ENCODE peak calls at places on chromosomes 6 and 20, in four cellular contexts. F is body of pancreas, K is HFF-Myc, R is left ventricle myocardium inferior. S is an unnamed sample.

GRCh38 chr6:14601490-14601889 is 483.9 kb downstream of the CD83 start:
- DNase-seq in F (peak), K (no peak), R (no peak), S (no peak)

GRCh38 chr6:31620586-31621319 is at the start of gene PRRC2A:
- DNase-seq in F (peak), K (no peak), R (peak), S (no peak)

GRCh38 chr20:2867081-2867860 is 6.0 kb upstream of the PTPRA start:
- DNase-seq in F (no peak), K (no peak), R (no peak), S (no peak)

GRCh38 chr6:116370717-116371383 is at the start of gene DSE:
- DNase-seq in F (peak), K (no peak), R (peak), S (no peak)

GRCh38 chr6:26431258-26432162 is 8.8 kb upstream of the BTN3A3 start:
- DNase-seq in F (no peak), K (no peak), R (no peak), S (no peak)

GRCh38 chr20:36645998-36646397 is at the start of gene SLA2:
- DNase-seq in F (peak), K (no peak), R (no peak), S (no peak)

GRCh38 chr6:137768935-137769334 is 98.1 kb upstream of the TNFAIP3 start:
- DNase-seq in F (no peak), K (no peak), R (no peak), S (no peak)

GRCh38 chr6:12262236-12263061 is 27.7 kb upstream of the EDN1 start:
- DNase-seq in F (peak), K (no peak), R (no peak), S (no peak)

GRCh38 chr6:163947276-163947675 is 532.8 kb downstream of the QKI start:
- DNase-seq in F (no peak), K (no peak), R (no peak), S (no peak)

GRCh38 chr20:44133424-44133823 is 53.6 kb downstream of the JPH2 start:
- DNase-seq in F (no peak), K (no peak), R (no peak), S (no peak)

GRCh38 chr20:33992145-33992922 is 1.4 kb upstream of the RALY start:
- DNase-seq in F (no peak), K (no peak), R (no peak), S (no peak)

GRCh38 chr6:18284261-18284660 is 19.9 kb upstream of the DEK start:
- DNase-seq in F (no peak), K (no peak), R (no peak), S (no peak)

GRCh38 chr6:132131777-132132176 is 180.6 kb upstream of the CCN2 start:
- DNase-seq in F (peak), K (peak), R (peak), S (peak)

GRCh38 chr20:53750827-53751393 is 157.3 kb upstream of the ZNF217 start:
- DNase-seq in F (no peak), K (peak), R (no peak), S (peak)

GRCh38 chr6:157885211-157885788 is 62.3 kb downstream of the SNX9 start:
- DNase-seq in F (no peak), K (no peak), R (no peak), S (no peak)

GRCh38 chr20:34111057-34111711 is 859 bp downstream of the EIF2S2 start:
- DNase-seq in F (peak), K (no peak), R (no peak), S (no peak)

GRCh38 chr20:37590938-37591490 is 63.3 kb upstream of the BLCAP start:
- DNase-seq in F (no peak), K (no peak), R (no peak), S (no peak)

GRCh38 chr20:1626528-1627192 is 6.9 kb upstream of the SIRPB1 start:
- DNase-seq in F (no peak), K (no peak), R (no peak), S (no peak)

GRCh38 chr6:133549252-133549925 is 308.2 kb downstream of the EYA4 start:
- DNase-seq in F (no peak), K (no peak), R (no peak), S (no peak)

GRCh38 chr20:1875762-1876161 is 19.4 kb upstream of the SIRPA start:
- DNase-seq in F (no peak), K (no peak), R (no peak), S (no peak)

GRCh38 chr20:18154342-18154741 is 16.7 kb downstream of the KAT14 start:
- DNase-seq in F (no peak), K (no peak), R (no peak), S (no peak)

GRCh38 chr6:21200056-21200870 is 393.3 kb upstream of the SOX4 start:
- DNase-seq in F (no peak), K (peak), R (no peak), S (no peak)

GRCh38 chr6:123803862-123804681 is at the start of gene NKAIN2:
- DNase-seq in F (peak), K (no peak), R (peak), S (no peak)

GRCh38 chr6:158445426-158446085 is 114.3 kb upstream of the TMEM181 start:
- DNase-seq in F (no peak), K (no peak), R (no peak), S (no peak)

GRCh38 chr6:146041282-146041681 is 12.4 kb downstream of the GRM1 start:
- DNase-seq in F (no peak), K (peak), R (no peak), S (no peak)

GRCh38 chr20:61223121-61223520 is 28.9 kb upstream of the CDH4 start:
- DNase-seq in F (peak), K (no peak), R (no peak), S (no peak)

GRCh38 chr6:142802124-142802523 is 142.9 kb downstream of the HIVEP2 start:
- DNase-seq in F (no peak), K (peak), R (no peak), S (peak)

GRCh38 chr20:21099653-21100589 is 6.2 kb downstream of the LINC00237 start:
- DNase-seq in F (peak), K (no peak), R (peak), S (no peak)

GRCh38 chr6:25602680-25602982 is 49.4 kb upstream of the SCGN start:
- DNase-seq in F (no peak), K (no peak), R (no peak), S (no peak)

GRCh38 chr6:46421239-46421638 is 70.0 kb downstream of the RCAN2 start:
- DNase-seq in F (no peak), K (no peak), R (no peak), S (no peak)

GRCh38 chr6:88561034-88561973 is 395.2 kb upstream of the CNR1 start:
- DNase-seq in F (no peak), K (peak), R (no peak), S (no peak)

GRCh38 chr6:41449399-41450245 is 96.6 kb upstream of the FOXP4 start:
- DNase-seq in F (peak), K (no peak), R (no peak), S (no peak)

GRCh38 chr6:149834513-149835481 is 29.4 kb downstream of the LRP11 start:
- DNase-seq in F (peak), K (no peak), R (no peak), S (no peak)

GRCh38 chr6:15020114-15020770 is 225.6 kb upstream of the JARID2 start:
- DNase-seq in F (no peak), K (no peak), R (no peak), S (no peak)

GRCh38 chr6:132820629-132821381 is 6.4 kb downstream of the RPS12 start:
- DNase-seq in F (no peak), K (no peak), R (no peak), S (no peak)

GRCh38 chr6:143822584-143823024 is 20.5 kb upstream of the LTV1 start:
- DNase-seq in F (no peak), K (no peak), R (no peak), S (no peak)

GRCh38 chr6:27873101-27874030 is 38.8 kb downstream of the OR2B2 start:
- DNase-seq in F (peak), K (peak), R (peak), S (no peak)

GRCh38 chr6:53043626-53044025 is 21.6 kb upstream of the FBXO9 start:
- DNase-seq in F (no peak), K (no peak), R (no peak), S (no peak)

GRCh38 chr6:122778334-122778733 is 1.2 kb upstream of the FABP7 start:
- DNase-seq in F (no peak), K (no peak), R (no peak), S (no peak)

GRCh38 chr20:58637466-58638198 is 13.5 kb upstream of the STX16 start:
- DNase-seq in F (no peak), K (no peak), R (no peak), S (no peak)
- TF ChIP-seq CTCF in F (no peak), K (no peak), R (no peak), S (no peak)

GRCh38 chr20:24472426-24472825 is 3.0 kb downstream of the SYNDIG1 start:
- DNase-seq in F (no peak), K (no peak), R (no peak), S (no peak)

GRCh38 chr20:24469116-24470030 is at the start of gene SYNDIG1:
- DNase-seq in F (no peak), K (no peak), R (peak), S (no peak)

GRCh38 chr20:24470031-24470781 is 777 bp downstream of the SYNDIG1 start:
- DNase-seq in F (no peak), K (no peak), R (no peak), S (no peak)

GRCh38 chr20:24468401-24469115 is 871 bp upstream of the SYNDIG1 start:
- DNase-seq in F (no peak), K (no peak), R (no peak), S (no peak)

DNA sequence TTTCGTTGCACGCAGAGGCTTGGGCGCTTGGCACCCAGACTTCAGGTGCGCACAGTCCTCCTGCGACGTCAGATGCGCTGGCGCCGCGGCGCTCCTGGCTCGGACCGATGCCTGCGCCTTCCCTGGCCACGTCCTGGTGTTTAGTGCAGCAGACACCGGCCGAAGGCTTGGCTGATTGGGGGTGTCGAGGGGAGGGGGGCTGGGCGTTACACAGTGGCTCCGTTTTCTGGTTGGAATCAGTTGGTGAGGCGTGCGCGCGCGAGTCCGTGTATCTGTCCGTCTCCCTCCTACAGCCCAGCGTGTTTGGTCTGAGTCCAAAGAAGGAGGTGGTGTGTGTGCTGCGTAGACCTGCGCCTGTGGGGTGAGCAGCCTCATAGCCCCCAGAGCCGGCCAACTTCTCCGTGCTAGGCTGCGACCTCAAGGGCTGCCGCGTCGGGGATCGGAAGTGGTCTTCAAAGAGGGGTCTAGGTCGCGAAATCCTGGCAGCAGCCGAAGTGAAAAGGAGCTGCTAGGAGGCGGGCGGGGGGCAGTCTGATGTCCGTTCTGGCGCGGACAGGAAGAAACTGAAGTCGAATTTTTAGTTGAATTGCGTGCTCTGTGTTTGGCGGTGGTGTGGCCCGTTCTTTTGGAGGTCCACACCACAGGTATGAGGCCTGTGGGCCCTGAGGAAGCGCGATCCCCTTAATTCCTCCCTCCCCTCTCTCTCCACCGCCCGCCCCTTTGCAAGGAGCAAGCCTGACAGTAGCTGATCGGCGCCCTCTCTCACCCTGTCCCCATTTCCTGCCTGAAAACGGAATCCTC is 1.6 kb downstream of the SYNDIG1 start:
- DNase-seq in F (no peak), K (no peak), R (no peak), S (no peak)
- H3K4me3 ChIP-seq in F (no peak), K (no peak), R (peak), S (peak)

GRCh38 chr6:43277083-43277642 is 20.9 kb upstream of the SLC22A7 start:
- DNase-seq in F (no peak), K (no peak), R (no peak), S (no peak)
- TF ChIP-seq CTCF in F (no peak), K (no peak), R (no peak), S (no peak)

DNA sequence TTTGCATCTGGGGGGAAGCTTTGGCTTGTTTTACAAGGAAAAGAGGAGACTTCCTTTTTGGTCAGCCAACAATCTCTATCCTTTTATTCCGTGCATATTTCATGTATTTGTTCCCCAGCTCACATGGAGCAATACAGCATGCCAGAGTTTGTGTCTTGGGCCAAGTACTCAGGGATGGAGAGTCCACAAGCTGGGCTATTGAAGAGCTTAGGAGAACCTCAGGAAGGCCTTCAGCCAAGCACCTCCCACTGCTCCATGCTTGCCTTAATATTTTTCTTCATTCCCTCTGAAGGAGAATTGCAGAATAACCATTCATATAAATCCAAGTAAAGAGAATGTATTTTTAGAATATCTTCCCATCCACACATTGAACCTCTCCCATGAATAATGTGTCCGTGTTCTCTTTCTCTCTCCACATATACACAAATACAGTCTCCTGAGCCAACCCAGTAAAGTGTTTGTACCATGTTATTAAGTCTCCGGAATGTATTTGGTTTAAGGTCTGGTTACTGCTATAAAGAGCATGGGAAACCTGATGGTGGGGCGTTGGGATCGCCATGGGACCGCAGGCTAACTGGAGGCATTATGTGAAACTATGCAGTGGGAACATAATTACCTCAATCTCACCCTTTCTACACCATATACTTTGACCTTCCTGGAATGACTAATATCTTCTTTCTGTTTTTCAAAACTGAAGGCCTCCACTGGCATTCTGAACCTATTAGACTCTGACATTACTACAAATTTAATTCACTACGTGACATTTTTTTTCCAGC is 3.0 kb downstream of the LAMA4 start:
- DNase-seq in F (peak), K (no peak), R (peak), S (peak)
- H3K4me3 ChIP-seq in F (no peak), K (peak), R (peak), S (no peak)

DNA sequence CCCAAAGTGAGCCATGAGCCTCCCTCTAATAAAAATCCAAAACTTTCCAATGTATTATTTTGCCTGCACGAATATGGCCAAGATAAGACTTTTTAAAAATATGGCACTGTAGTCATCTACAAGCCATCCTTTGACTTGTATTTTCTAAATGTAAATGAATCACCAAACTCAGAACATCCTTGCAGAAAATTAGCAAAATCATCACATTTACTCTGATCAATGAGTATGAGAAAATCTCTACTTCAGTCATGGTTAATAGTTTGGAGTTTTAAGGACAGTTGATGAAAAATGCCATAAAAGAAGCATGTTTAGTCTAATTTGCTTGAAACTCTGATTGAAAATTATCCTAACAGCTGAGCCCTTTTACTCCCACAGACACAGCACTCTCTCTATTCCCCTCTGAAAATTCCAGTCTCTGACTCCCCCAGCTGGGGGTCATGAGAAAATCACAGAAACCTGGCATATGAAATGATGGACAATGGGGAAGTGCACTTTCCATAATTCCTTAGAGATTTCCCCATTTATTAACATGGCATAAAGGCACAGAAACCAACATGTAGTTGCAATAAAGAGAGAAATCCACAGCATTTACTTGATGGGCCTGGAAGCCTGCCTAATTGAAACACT is 214.1 kb downstream of the WDR27 start:
- DNase-seq in F (no peak), K (no peak), R (no peak), S (no peak)
- TF ChIP-seq CTCF in F (no peak), K (peak), R (no peak), S (peak)